ENCODE peak calls at places on chromosomes 5 and 9, in eight cellular contexts. One of them, this sample, is unnamed. For H3K4me1, the result is how much of the 10 kb centered on the place peaks cover.

GRCh38 chr5:40634593-40634992 is 45.1 kb upstream of the PTGER4 start:
- DNase-seq in GM23338: no peak
- DNase-seq in OCI-LY7: no peak
- DNase-seq in hepatocyte: no peak
- DNase-seq in right atrium auricular region: no peak
- DNase-seq in A549: no peak
- DNase-seq in CD8-positive, alpha-beta memory T cell: no peak
- DNase-seq in effector memory CD4-positive, alpha-beta T cell: no peak
- DNase-seq in this sample: no peak

GRCh38 chr9:106738109-106738508 is 124.9 kb upstream of the ZNF462 start:
- DNase-seq in A549: no peak
- DNase-seq in CD8-positive, alpha-beta memory T cell: no peak
- DNase-seq in OCI-LY7: no peak
- DNase-seq in hepatocyte: no peak
- DNase-seq in right atrium auricular region: no peak
- DNase-seq in GM23338: no peak
- DNase-seq in effector memory CD4-positive, alpha-beta T cell: no peak
- DNase-seq in this sample: no peak

GRCh38 chr5:157447246-157447645 is 12.8 kb upstream of the NIPAL4 start:
- DNase-seq in OCI-LY7: no peak
- DNase-seq in hepatocyte: peak
- DNase-seq in right atrium auricular region: no peak
- DNase-seq in GM23338: peak
- DNase-seq in CD8-positive, alpha-beta memory T cell: no peak
- DNase-seq in A549: no peak
- DNase-seq in effector memory CD4-positive, alpha-beta T cell: no peak
- DNase-seq in this sample: no peak

GRCh38 chr9:17349816-17350215 is 215.0 kb downstream of the CNTLN start:
- DNase-seq in A549: no peak
- DNase-seq in hepatocyte: no peak
- DNase-seq in OCI-LY7: no peak
- DNase-seq in right atrium auricular region: no peak
- DNase-seq in CD8-positive, alpha-beta memory T cell: no peak
- DNase-seq in effector memory CD4-positive, alpha-beta T cell: no peak
- DNase-seq in GM23338: no peak
- DNase-seq in this sample: no peak

GRCh38 chr9:104074876-104075275 is 19.2 kb upstream of the SMC2 start:
- DNase-seq in hepatocyte: peak
- DNase-seq in right atrium auricular region: no peak
- DNase-seq in OCI-LY7: no peak
- DNase-seq in A549: no peak
- DNase-seq in CD8-positive, alpha-beta memory T cell: no peak
- DNase-seq in GM23338: no peak
- DNase-seq in effector memory CD4-positive, alpha-beta T cell: no peak
- DNase-seq in this sample: no peak

GRCh38 chr5:156475182-156475830 is 148.3 kb downstream of the SGCD start:
- DNase-seq in effector memory CD4-positive, alpha-beta T cell: no peak
- DNase-seq in OCI-LY7: no peak
- DNase-seq in CD8-positive, alpha-beta memory T cell: no peak
- DNase-seq in GM23338: no peak
- DNase-seq in A549: no peak
- DNase-seq in hepatocyte: peak
- DNase-seq in right atrium auricular region: no peak
- DNase-seq in this sample: no peak

GRCh38 chr5:145704724-145705123 is 130.4 kb downstream of the PRELID2 start:
- DNase-seq in hepatocyte: no peak
- DNase-seq in right atrium auricular region: no peak
- DNase-seq in CD8-positive, alpha-beta memory T cell: no peak
- DNase-seq in GM23338: no peak
- DNase-seq in effector memory CD4-positive, alpha-beta T cell: no peak
- DNase-seq in OCI-LY7: no peak
- DNase-seq in A549: no peak
- DNase-seq in this sample: no peak

GRCh38 chr9:117178596-117179111 is 236.2 kb downstream of the ASTN2 start:
- DNase-seq in hepatocyte: no peak
- DNase-seq in effector memory CD4-positive, alpha-beta T cell: no peak
- DNase-seq in GM23338: no peak
- DNase-seq in OCI-LY7: no peak
- DNase-seq in right atrium auricular region: no peak
- DNase-seq in A549: no peak
- DNase-seq in CD8-positive, alpha-beta memory T cell: no peak
- DNase-seq in this sample: no peak

GRCh38 chr5:122584411-122585110 is 190.3 kb upstream of the SNX2 start:
- DNase-seq in OCI-LY7: no peak
- DNase-seq in GM23338: no peak
- DNase-seq in CD8-positive, alpha-beta memory T cell: no peak
- DNase-seq in A549: no peak
- DNase-seq in right atrium auricular region: no peak
- DNase-seq in effector memory CD4-positive, alpha-beta T cell: no peak
- DNase-seq in hepatocyte: no peak
- DNase-seq in this sample: no peak

GRCh38 chr5:112604741-112605390 is 132.8 kb upstream of the APC start:
- DNase-seq in A549: no peak
- DNase-seq in effector memory CD4-positive, alpha-beta T cell: no peak
- DNase-seq in CD8-positive, alpha-beta memory T cell: no peak
- DNase-seq in right atrium auricular region: no peak
- DNase-seq in GM23338: peak
- DNase-seq in OCI-LY7: peak
- DNase-seq in hepatocyte: peak
- DNase-seq in this sample: no peak

GRCh38 chr5:142811840-142812557 is 41.8 kb downstream of the ARHGAP26 start:
- DNase-seq in OCI-LY7: no peak
- DNase-seq in GM23338: no peak
- DNase-seq in CD8-positive, alpha-beta memory T cell: no peak
- DNase-seq in hepatocyte: no peak
- DNase-seq in effector memory CD4-positive, alpha-beta T cell: no peak
- DNase-seq in A549: no peak
- DNase-seq in right atrium auricular region: no peak
- DNase-seq in this sample: no peak

GRCh38 chr9:38068616-38068865 is 486 bp downstream of the SHB start:
- DNase-seq in A549: no peak
- DNase-seq in CD8-positive, alpha-beta memory T cell: no peak
- DNase-seq in effector memory CD4-positive, alpha-beta T cell: no peak
- DNase-seq in right atrium auricular region: no peak
- DNase-seq in GM23338: peak
- DNase-seq in hepatocyte: peak
- DNase-seq in OCI-LY7: peak
- DNase-seq in this sample: no peak

GRCh38 chr9:114284316-114285060 is 38.4 kb upstream of the ORM1 start:
- DNase-seq in hepatocyte: no peak
- DNase-seq in CD8-positive, alpha-beta memory T cell: no peak
- DNase-seq in GM23338: no peak
- DNase-seq in effector memory CD4-positive, alpha-beta T cell: no peak
- DNase-seq in A549: no peak
- DNase-seq in right atrium auricular region: no peak
- DNase-seq in OCI-LY7: no peak
- DNase-seq in this sample: no peak

GRCh38 chr9:122090981-122091380 is 2.1 kb downstream of the TTLL11 start:
- DNase-seq in OCI-LY7: no peak
- DNase-seq in A549: no peak
- DNase-seq in right atrium auricular region: no peak
- DNase-seq in hepatocyte: no peak
- DNase-seq in GM23338: no peak
- DNase-seq in CD8-positive, alpha-beta memory T cell: no peak
- DNase-seq in effector memory CD4-positive, alpha-beta T cell: no peak
- DNase-seq in this sample: no peak
- H3K27ac ChIP-seq in OCI-LY7: no peak
- H3K27ac ChIP-seq in A549: no peak
- H3K27ac ChIP-seq in right atrium auricular region: no peak
- H3K27ac ChIP-seq in hepatocyte: no peak
- H3K27ac ChIP-seq in GM23338: no peak
- H3K27ac ChIP-seq in CD8-positive, alpha-beta memory T cell: no peak
- H3K27ac ChIP-seq in effector memory CD4-positive, alpha-beta T cell: no peak
- H3K27ac ChIP-seq in this sample: peak

GRCh38 chr5:173327948-173328895 is at the start of gene STC2:
- DNase-seq in CD8-positive, alpha-beta memory T cell: no peak
- DNase-seq in right atrium auricular region: peak
- DNase-seq in A549: peak
- DNase-seq in OCI-LY7: no peak
- DNase-seq in GM23338: peak
- DNase-seq in effector memory CD4-positive, alpha-beta T cell: no peak
- DNase-seq in hepatocyte: peak
- DNase-seq in this sample: no peak

GRCh38 chr5:173330151-173330855 is 2.1 kb upstream of the STC2 start:
- DNase-seq in A549: no peak
- DNase-seq in right atrium auricular region: no peak
- DNase-seq in GM23338: peak
- DNase-seq in effector memory CD4-positive, alpha-beta T cell: no peak
- DNase-seq in hepatocyte: peak
- DNase-seq in OCI-LY7: no peak
- DNase-seq in CD8-positive, alpha-beta memory T cell: no peak
- DNase-seq in this sample: no peak

GRCh38 chr5:173330856-173331206 is 2.6 kb upstream of the STC2 start:
- DNase-seq in right atrium auricular region: no peak
- DNase-seq in hepatocyte: no peak
- DNase-seq in GM23338: no peak
- DNase-seq in CD8-positive, alpha-beta memory T cell: no peak
- DNase-seq in OCI-LY7: no peak
- DNase-seq in effector memory CD4-positive, alpha-beta T cell: no peak
- DNase-seq in A549: no peak
- DNase-seq in this sample: no peak

GRCh38 chr5:173328896-173329369 is 719 bp upstream of the STC2 start:
- DNase-seq in A549: peak
- DNase-seq in right atrium auricular region: no peak
- DNase-seq in effector memory CD4-positive, alpha-beta T cell: no peak
- DNase-seq in OCI-LY7: no peak
- DNase-seq in hepatocyte: peak
- DNase-seq in GM23338: peak
- DNase-seq in CD8-positive, alpha-beta memory T cell: no peak
- DNase-seq in this sample: no peak

GRCh38 chr5:173329370-173330150 is 1.3 kb upstream of the STC2 start:
- DNase-seq in OCI-LY7: no peak
- DNase-seq in GM23338: peak
- DNase-seq in CD8-positive, alpha-beta memory T cell: no peak
- DNase-seq in A549: no peak
- DNase-seq in hepatocyte: peak
- DNase-seq in right atrium auricular region: no peak
- DNase-seq in effector memory CD4-positive, alpha-beta T cell: no peak
- DNase-seq in this sample: no peak
- H3K4me1 ChIP-seq in OCI-LY7: under half
- H3K4me1 ChIP-seq in GM23338: under half
- H3K4me1 ChIP-seq in CD8-positive, alpha-beta memory T cell: under half
- H3K4me1 ChIP-seq in A549: under half
- H3K4me1 ChIP-seq in hepatocyte: under half
- H3K4me1 ChIP-seq in right atrium auricular region: half or more
- H3K4me1 ChIP-seq in effector memory CD4-positive, alpha-beta T cell: under half
- H3K4me1 ChIP-seq in this sample: under half

DNA sequence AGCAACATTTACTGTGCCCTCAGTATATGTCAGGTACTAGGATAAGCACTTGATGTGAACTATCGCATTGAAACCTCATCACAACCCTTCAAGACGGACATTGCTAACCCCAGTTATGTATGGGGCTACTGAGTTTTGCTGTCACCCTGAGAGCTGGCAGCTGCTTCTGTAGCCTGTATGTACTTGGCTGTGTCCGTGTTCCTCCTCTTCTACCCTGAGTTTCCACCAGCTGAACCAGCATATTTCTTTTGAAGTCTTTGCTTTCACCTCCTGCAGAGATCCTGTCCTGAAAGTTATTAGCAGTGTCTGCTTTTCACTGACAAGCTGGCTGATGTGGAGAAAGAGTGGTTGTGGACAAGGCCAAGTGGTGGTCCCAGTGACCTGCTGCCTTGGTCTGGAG is 63.3 kb downstream of the ADGRV1 start:
- DNase-seq in CD8-positive, alpha-beta memory T cell: no peak
- DNase-seq in OCI-LY7: no peak
- DNase-seq in hepatocyte: no peak
- DNase-seq in effector memory CD4-positive, alpha-beta T cell: no peak
- DNase-seq in A549: no peak
- DNase-seq in right atrium auricular region: no peak
- DNase-seq in GM23338: no peak
- DNase-seq in this sample: no peak
- H3K27ac ChIP-seq in CD8-positive, alpha-beta memory T cell: no peak
- H3K27ac ChIP-seq in OCI-LY7: no peak
- H3K27ac ChIP-seq in hepatocyte: no peak
- H3K27ac ChIP-seq in effector memory CD4-positive, alpha-beta T cell: no peak
- H3K27ac ChIP-seq in A549: no peak
- H3K27ac ChIP-seq in right atrium auricular region: no peak
- H3K27ac ChIP-seq in GM23338: no peak
- H3K27ac ChIP-seq in this sample: no peak

DNA sequence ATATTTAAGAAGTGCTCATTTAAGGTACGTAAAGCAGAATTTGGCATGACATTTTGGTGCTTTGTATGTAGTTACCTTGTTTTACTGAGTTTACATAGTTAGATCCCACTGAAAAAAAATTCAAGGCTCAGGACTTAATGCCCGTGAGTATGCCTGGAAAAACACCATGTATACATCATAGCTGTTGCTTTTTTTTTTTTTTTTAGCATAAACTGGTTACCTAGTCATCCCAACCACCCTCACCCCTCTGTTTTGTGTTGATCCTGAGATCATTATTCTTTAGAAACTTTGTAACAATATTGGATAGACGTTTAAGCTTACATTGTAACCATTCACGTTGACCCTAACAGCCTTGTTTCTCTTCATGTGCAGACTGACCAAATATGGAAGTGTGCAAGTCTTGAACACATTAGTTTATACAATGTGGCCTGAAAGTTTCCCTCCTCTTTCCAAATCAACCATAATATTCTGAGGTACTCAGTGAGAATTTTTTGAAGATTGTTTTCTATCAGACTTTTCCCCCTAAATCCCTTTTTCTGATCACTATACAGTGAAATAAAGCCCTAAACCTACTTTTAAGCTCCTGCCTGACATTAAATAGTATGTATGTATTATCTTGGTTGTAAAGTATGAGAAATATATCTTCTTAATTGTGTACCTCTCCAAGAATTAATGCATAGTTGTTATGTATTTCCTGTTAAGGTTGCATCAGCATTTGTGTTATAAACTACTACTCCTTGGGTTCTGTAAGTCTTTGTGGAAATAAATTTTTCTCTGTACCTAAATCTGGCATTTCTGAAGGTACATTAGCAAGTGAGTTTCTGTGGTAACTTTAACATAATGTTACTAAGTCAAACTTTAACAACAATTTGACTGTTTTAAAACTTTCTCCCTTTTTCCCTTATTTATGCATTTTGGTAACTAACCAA is 4.4 kb downstream of the RABGAP1 start:
- DNase-seq in right atrium auricular region: no peak
- DNase-seq in hepatocyte: no peak
- DNase-seq in A549: no peak
- DNase-seq in OCI-LY7: no peak
- DNase-seq in effector memory CD4-positive, alpha-beta T cell: no peak
- DNase-seq in GM23338: no peak
- DNase-seq in CD8-positive, alpha-beta memory T cell: no peak
- DNase-seq in this sample: no peak
- H3K4me1 ChIP-seq in right atrium auricular region: half or more
- H3K4me1 ChIP-seq in hepatocyte: under half
- H3K4me1 ChIP-seq in A549: under half
- H3K4me1 ChIP-seq in OCI-LY7: under half
- H3K4me1 ChIP-seq in effector memory CD4-positive, alpha-beta T cell: under half
- H3K4me1 ChIP-seq in GM23338: under half
- H3K4me1 ChIP-seq in CD8-positive, alpha-beta memory T cell: under half
- H3K4me1 ChIP-seq in this sample: under half

GRCh38 chr5:176425791-176426190 is 9.5 kb upstream of the CLTB start:
- DNase-seq in hepatocyte: no peak
- DNase-seq in OCI-LY7: no peak
- DNase-seq in A549: no peak
- DNase-seq in GM23338: no peak
- DNase-seq in CD8-positive, alpha-beta memory T cell: no peak
- DNase-seq in right atrium auricular region: no peak
- DNase-seq in effector memory CD4-positive, alpha-beta T cell: no peak
- DNase-seq in this sample: no peak
- H3K27ac ChIP-seq in hepatocyte: peak
- H3K27ac ChIP-seq in OCI-LY7: no peak
- H3K27ac ChIP-seq in A549: no peak
- H3K27ac ChIP-seq in GM23338: no peak
- H3K27ac ChIP-seq in CD8-positive, alpha-beta memory T cell: no peak
- H3K27ac ChIP-seq in right atrium auricular region: no peak
- H3K27ac ChIP-seq in effector memory CD4-positive, alpha-beta T cell: no peak
- H3K27ac ChIP-seq in this sample: no peak

GRCh38 chr5:36902353-36902752 is 25.8 kb downstream of the NIPBL start:
- DNase-seq in CD8-positive, alpha-beta memory T cell: no peak
- DNase-seq in hepatocyte: no peak
- DNase-seq in right atrium auricular region: no peak
- DNase-seq in OCI-LY7: no peak
- DNase-seq in A549: no peak
- DNase-seq in GM23338: no peak
- DNase-seq in effector memory CD4-positive, alpha-beta T cell: no peak
- DNase-seq in this sample: no peak
- H3K4me1 ChIP-seq in CD8-positive, alpha-beta memory T cell: under half
- H3K4me1 ChIP-seq in hepatocyte: under half
- H3K4me1 ChIP-seq in right atrium auricular region: under half
- H3K4me1 ChIP-seq in OCI-LY7: under half
- H3K4me1 ChIP-seq in A549: under half
- H3K4me1 ChIP-seq in GM23338: under half
- H3K4me1 ChIP-seq in effector memory CD4-positive, alpha-beta T cell: under half
- H3K4me1 ChIP-seq in this sample: under half

This sample was measured in thoracic aorta.